ENCODE peak calls at places on chromosomes 12 and 14, in five cellular contexts. One of them, this sample, is unnamed.

GRCh38 chr12:109329003-109329402 is 18.7 kb upstream of the MYO1H start:
- DNase-seq in renal cortical epithelial cell: no peak
- DNase-seq in HuH-7: no peak
- DNase-seq in Calu3: no peak
- DNase-seq in HFFc6: no peak
- DNase-seq in this sample: no peak

GRCh38 chr12:14689996-14690395 is 6.4 kb downstream of the GUCY2C start:
- DNase-seq in renal cortical epithelial cell: peak
- DNase-seq in HuH-7: no peak
- DNase-seq in Calu3: no peak
- DNase-seq in HFFc6: no peak
- DNase-seq in this sample: no peak

GRCh38 chr12:69903548-69903947 is 78.5 kb downstream of the MYRFL start:
- DNase-seq in renal cortical epithelial cell: no peak
- DNase-seq in HuH-7: no peak
- DNase-seq in Calu3: no peak
- DNase-seq in HFFc6: no peak
- DNase-seq in this sample: no peak

GRCh38 chr12:54082402-54082892 is 28.8 kb downstream of the HOXC4 start:
- DNase-seq in renal cortical epithelial cell: peak
- DNase-seq in HuH-7: peak
- DNase-seq in Calu3: peak
- DNase-seq in HFFc6: no peak
- DNase-seq in this sample: peak

GRCh38 chr12:55629058-55629841 is 7.4 kb upstream of the OR10P1 start:
- DNase-seq in renal cortical epithelial cell: no peak
- DNase-seq in HuH-7: no peak
- DNase-seq in Calu3: no peak
- DNase-seq in HFFc6: no peak
- DNase-seq in this sample: no peak

GRCh38 chr14:60090864-60091519 is 731 bp upstream of the PCNX4 start:
- DNase-seq in renal cortical epithelial cell: peak
- DNase-seq in HuH-7: peak
- DNase-seq in Calu3: peak
- DNase-seq in HFFc6: no peak
- DNase-seq in this sample: peak

GRCh38 chr14:57898837-57899572 is 33.1 kb upstream of the SLC35F4 start:
- DNase-seq in renal cortical epithelial cell: no peak
- DNase-seq in HuH-7: no peak
- DNase-seq in Calu3: no peak
- DNase-seq in HFFc6: no peak
- DNase-seq in this sample: no peak

GRCh38 chr14:25140423-25140822 is 90.5 kb upstream of the STXBP6 start:
- DNase-seq in renal cortical epithelial cell: no peak
- DNase-seq in HuH-7: no peak
- DNase-seq in Calu3: no peak
- DNase-seq in HFFc6: no peak
- DNase-seq in this sample: no peak

GRCh38 chr14:74239848-74240793 is 872 bp downstream of the VSX2 start:
- DNase-seq in renal cortical epithelial cell: no peak
- DNase-seq in HuH-7: no peak
- DNase-seq in Calu3: no peak
- DNase-seq in HFFc6: no peak
- DNase-seq in this sample: no peak

GRCh38 chr12:8045952-8046944 is 13.7 kb downstream of the FOXJ2 start:
- DNase-seq in renal cortical epithelial cell: peak
- DNase-seq in HuH-7: peak
- DNase-seq in Calu3: peak
- DNase-seq in HFFc6: peak
- DNase-seq in this sample: peak

GRCh38 chr14:32033516-32033915 is 43.6 kb upstream of the ARHGAP5 start:
- DNase-seq in renal cortical epithelial cell: no peak
- DNase-seq in HuH-7: no peak
- DNase-seq in Calu3: no peak
- DNase-seq in HFFc6: no peak
- DNase-seq in this sample: no peak

GRCh38 chr12:18352312-18352711 is 91.0 kb downstream of the PIK3C2G start:
- DNase-seq in renal cortical epithelial cell: no peak
- DNase-seq in HuH-7: no peak
- DNase-seq in Calu3: no peak
- DNase-seq in HFFc6: no peak
- DNase-seq in this sample: no peak

GRCh38 chr14:94581127-94581999 is at the start of gene SERPINA5:
- DNase-seq in renal cortical epithelial cell: peak
- DNase-seq in HuH-7: peak
- DNase-seq in Calu3: peak
- DNase-seq in HFFc6: no peak
- DNase-seq in this sample: no peak

GRCh38 chr14:26191123-26191522 is 406.7 kb downstream of the NOVA1 start:
- DNase-seq in renal cortical epithelial cell: no peak
- DNase-seq in HuH-7: no peak
- DNase-seq in Calu3: no peak
- DNase-seq in HFFc6: no peak
- DNase-seq in this sample: peak

GRCh38 chr14:21056520-21057163 is 980 bp upstream of the RNASE8 start:
- DNase-seq in renal cortical epithelial cell: no peak
- DNase-seq in HuH-7: no peak
- DNase-seq in Calu3: no peak
- DNase-seq in HFFc6: peak
- DNase-seq in this sample: no peak

GRCh38 chr12:1726753-1727152 is 35.9 kb downstream of the ADIPOR2 start:
- DNase-seq in renal cortical epithelial cell: no peak
- DNase-seq in HuH-7: no peak
- DNase-seq in Calu3: no peak
- DNase-seq in HFFc6: no peak
- DNase-seq in this sample: no peak

GRCh38 chr12:130590685-130591084 is 125.4 kb downstream of the RIMBP2 start:
- DNase-seq in renal cortical epithelial cell: no peak
- DNase-seq in HuH-7: no peak
- DNase-seq in Calu3: no peak
- DNase-seq in HFFc6: no peak
- DNase-seq in this sample: no peak

This sample was measured in HEK293T.